ENCODE peak calls at places on chromosomes 4 and X, in four cellular contexts. X is GM12878, P is IMR-90, B is HepG2. L is an unnamed sample.

GRCh38 chr4:102541708-102542107 is 40.5 kb downstream of the NFKB1 start:
- DNase-seq in X (no peak), P (no peak), B (no peak), L (no peak)

GRCh38 chrX:47169726-47170515 is 23.7 kb upstream of the UBA1 start:
- DNase-seq in X (no peak), P (peak; percentile 54), B (no peak), L (peak; percentile 2)

GRCh38 chr4:28879178-28879577 is 1841.0 kb upstream of the PCDH7 start:
- DNase-seq in X (no peak), P (peak; percentile 69), B (no peak), L (no peak)

GRCh38 chrX:149510386-149510785 is 5.3 kb upstream of the IDS start:
- DNase-seq in X (no peak), P (no peak), B (no peak), L (no peak)

GRCh38 chr4:30396772-30397475 is 323.2 kb upstream of the PCDH7 start:
- DNase-seq in X (no peak), P (peak; percentile 6), B (no peak), L (no peak)

GRCh38 chrX:107025538-107025937 is 25.5 kb upstream of the MORC4 start:
- DNase-seq in X (no peak), P (peak; percentile 24), B (peak; percentile 12), L (peak; percentile 38)

GRCh38 chr4:138981930-138982390 is 33.6 kb upstream of the NOCT start:
- DNase-seq in X (no peak), P (peak; percentile 74), B (peak; percentile 35), L (no peak)

GRCh38 chr4:168803727-168804126 is 206.3 kb downstream of the CBR4 start:
- DNase-seq in X (no peak), P (peak; percentile 88), B (no peak), L (no peak)

GRCh38 chrX:78652971-78653822 is 5.9 kb downstream of the RTL3 start:
- DNase-seq in X (no peak), P (peak; percentile 85), B (peak; percentile 73), L (no peak)

GRCh38 chr4:26178874-26179273 is 141.9 kb upstream of the RBPJ start:
- DNase-seq in X (no peak), P (no peak), B (no peak), L (no peak)

GRCh38 chr4:7539659-7540058 is 104.9 kb upstream of the PSAPL1 start:
- DNase-seq in X (no peak), P (no peak), B (peak; percentile 48), L (peak; percentile 78)

DNA sequence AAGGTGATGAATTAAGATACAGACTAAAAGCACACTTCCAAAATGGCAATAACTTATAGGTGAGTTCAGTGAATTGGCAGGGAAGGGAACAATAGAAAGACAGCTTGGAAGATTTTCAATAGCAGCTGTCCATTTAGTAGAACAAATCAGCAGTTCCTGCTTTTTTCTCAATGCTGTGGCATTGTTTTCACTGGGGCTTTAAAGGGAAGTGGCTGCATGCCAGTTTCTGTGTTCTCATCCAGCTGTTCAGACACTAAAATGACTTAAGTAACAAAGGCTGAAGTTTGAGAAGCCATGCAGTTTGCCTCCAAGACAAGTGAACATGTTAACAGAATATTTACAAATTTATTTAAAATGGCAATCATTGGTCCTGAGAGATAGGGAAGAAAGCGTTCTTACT is 291.9 kb downstream of the FAM47A start:
- DNase-seq in X (no peak), P (no peak), B (no peak), L (no peak)
- TF ChIP-seq BHLHE40 in X (no peak), P (no peak), B (no peak), L (no peak)

DNA sequence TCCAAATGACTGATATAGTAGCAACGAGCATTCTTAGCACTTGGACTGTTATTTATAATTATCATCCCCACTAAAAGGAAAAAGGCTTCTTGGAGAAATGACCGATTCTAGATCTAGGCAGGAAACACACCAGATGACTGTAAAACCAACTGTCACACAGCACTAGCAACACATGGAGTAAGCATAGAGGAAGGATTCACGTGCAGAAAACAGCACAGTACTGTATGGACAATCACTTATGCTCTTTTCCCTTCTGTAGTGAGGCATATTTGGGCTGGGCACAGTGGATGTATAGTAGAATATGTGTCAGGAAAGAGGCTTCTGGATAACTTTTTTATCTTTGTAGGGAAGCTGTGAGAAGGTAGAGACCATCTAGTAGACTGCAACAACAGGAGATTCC is 6.0 kb upstream of the COPS4 start:
- DNase-seq in X (no peak), P (no peak), B (no peak), L (no peak)
- H3K9ac ChIP-seq in X (no peak overlapping the region), P (no peak overlapping the region), B (no peak overlapping the region), L (no peak overlapping the region)

DNA sequence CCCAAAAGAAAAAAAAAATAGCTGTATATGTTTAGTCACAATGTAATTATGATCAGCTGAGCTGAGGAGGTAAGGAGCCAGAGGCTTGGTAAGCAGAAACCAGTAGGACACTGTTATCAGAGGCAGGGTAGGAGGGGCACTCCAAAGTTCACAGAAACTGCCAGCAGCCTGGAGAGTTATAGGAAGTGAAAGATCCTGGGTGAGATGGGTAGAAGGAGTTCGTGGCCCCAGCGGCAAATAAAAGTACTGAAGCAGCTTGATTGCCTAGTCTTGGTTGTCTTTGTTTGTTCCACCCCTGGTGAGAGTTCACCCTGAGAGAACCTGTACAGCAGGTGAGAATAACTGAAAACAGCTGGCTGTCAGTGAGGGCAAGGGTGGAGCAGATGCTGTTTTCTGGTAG is 340.8 kb downstream of the ADGRL3 start:
- DNase-seq in X (no peak), P (no peak), B (peak; percentile 66), L (no peak)
- TF ChIP-seq BHLHE40 in X (no peak), P (no peak), B (no peak), L (no peak)

GRCh38 chr4:164503874-164504273 is 250.1 kb upstream of the SMIM31 start:
- DNase-seq in X (no peak), P (no peak), B (no peak), L (no peak)
- H3K9ac ChIP-seq in X (no peak overlapping the region), P (no peak overlapping the region), B (no peak overlapping the region), L (no peak overlapping the region)